ENCODE peak calls at places on chromosome 2, in six cellular contexts. P, K, H, V, M and G are unnamed samples.

GRCh38 chr2:220219371-220219770 is 591.9 kb downstream of the SLC4A3 start:
- DNase-seq in V (no peak), P (no peak), K (no peak), M (no peak), H (no peak), G (no peak)

GRCh38 chr2:30455339-30455738 is 8.3 kb downstream of the LCLAT1 start:
- DNase-seq in M (no peak), H (peak; percentile 26), V (no peak), K (no peak), P (no peak), G (no peak)

GRCh38 chr2:6410265-6410664 is 455.4 kb downstream of the CMPK2 start:
- DNase-seq in K (no peak), M (no peak), H (no peak), P (no peak), V (no peak), G (no peak)

GRCh38 chr2:144547512-144547911 is 27.6 kb upstream of the ZEB2 start:
- DNase-seq in V (no peak), M (no peak), P (no peak), K (no peak), H (no peak), G (no peak)

GRCh38 chr2:65355190-65355831 is 77.1 kb downstream of the SPRED2 start:
- DNase-seq in M (no peak), V (no peak), P (no peak), H (no peak), K (no peak), G (no peak)

GRCh38 chr2:13558368-13558767 is 841.6 kb downstream of the TRIB2 start:
- DNase-seq in V (no peak), M (peak; percentile 7), K (no peak), H (no peak), P (no peak), G (no peak)

GRCh38 chr2:46942143-46942526 is 26.5 kb upstream of the MCFD2 start:
- DNase-seq in K (no peak), V (no peak), M (no peak), H (peak; percentile 38), P (peak; percentile 17), G (no peak)

GRCh38 chr2:153043385-153043784 is 325.0 kb downstream of the ARL6IP6 start:
- DNase-seq in P (no peak), M (no peak), H (no peak), K (no peak), V (no peak), G (no peak)

GRCh38 chr2:101697794-101698418 is 399 bp downstream of the MAP4K4 start:
- DNase-seq in M (no peak), H (no peak), P (peak; percentile 30), V (no peak), K (no peak), G (no peak)

GRCh38 chr2:202588647-202589581 is 45.9 kb upstream of the FAM117B start:
- DNase-seq in V (peak; percentile 41), H (peak; percentile 75), K (peak; percentile 35), M (peak; percentile 89), P (peak; percentile 78), G (peak; percentile 71)

GRCh38 chr2:25845843-25846505 is 32.3 kb downstream of the ASXL2 start:
- DNase-seq in P (no peak), M (no peak), V (no peak), K (no peak), H (no peak), G (no peak)

GRCh38 chr2:172375247-172375646 is 52.1 kb upstream of the ITGA6 start:
- DNase-seq in P (no peak), K (no peak), V (no peak), H (no peak), M (no peak), G (no peak)

GRCh38 chr2:163970058-163970806 is 234.4 kb upstream of the FIGN start:
- DNase-seq in H (no peak), M (no peak), V (no peak), K (no peak), P (no peak), G (no peak)

GRCh38 chr2:74005786-74006185 is 21.1 kb downstream of the TET3 start:
- DNase-seq in M (no peak), H (no peak), K (no peak), P (no peak), V (no peak), G (no peak)

GRCh38 chr2:180660207-180660606 is 320.2 kb upstream of the UBE2E3 start:
- DNase-seq in M (peak; percentile 16), P (no peak), K (no peak), H (no peak), V (no peak), G (no peak)

GRCh38 chr2:237885171-237885930 is 25.9 kb downstream of the RAMP1 start:
- DNase-seq in P (no peak), K (no peak), H (no peak), V (no peak), M (no peak), G (no peak)

GRCh38 chr2:36538345-36538744 is 59.6 kb downstream of the FEZ2 start:
- DNase-seq in M (no peak), K (no peak), V (no peak), P (no peak), H (peak; percentile 57), G (no peak)

GRCh38 chr2:11863103-11863502 is 116.7 kb downstream of the LPIN1 start:
- DNase-seq in K (no peak), V (no peak), M (no peak), P (no peak), H (no peak), G (no peak)

GRCh38 chr2:73291093-73291460 is 2.3 kb downstream of the EGR4 start:
- DNase-seq in M (no peak), P (peak; percentile 76), V (peak; percentile 36), H (peak; percentile 73), K (no peak), G (peak; percentile 81)

GRCh38 chr2:168346725-168347477 is 99.5 kb upstream of the STK39 start:
- DNase-seq in P (peak; percentile 75), M (peak; percentile 62), H (peak; percentile 84), K (peak; percentile 45), V (peak; percentile 33), G (peak; percentile 71)

DNA sequence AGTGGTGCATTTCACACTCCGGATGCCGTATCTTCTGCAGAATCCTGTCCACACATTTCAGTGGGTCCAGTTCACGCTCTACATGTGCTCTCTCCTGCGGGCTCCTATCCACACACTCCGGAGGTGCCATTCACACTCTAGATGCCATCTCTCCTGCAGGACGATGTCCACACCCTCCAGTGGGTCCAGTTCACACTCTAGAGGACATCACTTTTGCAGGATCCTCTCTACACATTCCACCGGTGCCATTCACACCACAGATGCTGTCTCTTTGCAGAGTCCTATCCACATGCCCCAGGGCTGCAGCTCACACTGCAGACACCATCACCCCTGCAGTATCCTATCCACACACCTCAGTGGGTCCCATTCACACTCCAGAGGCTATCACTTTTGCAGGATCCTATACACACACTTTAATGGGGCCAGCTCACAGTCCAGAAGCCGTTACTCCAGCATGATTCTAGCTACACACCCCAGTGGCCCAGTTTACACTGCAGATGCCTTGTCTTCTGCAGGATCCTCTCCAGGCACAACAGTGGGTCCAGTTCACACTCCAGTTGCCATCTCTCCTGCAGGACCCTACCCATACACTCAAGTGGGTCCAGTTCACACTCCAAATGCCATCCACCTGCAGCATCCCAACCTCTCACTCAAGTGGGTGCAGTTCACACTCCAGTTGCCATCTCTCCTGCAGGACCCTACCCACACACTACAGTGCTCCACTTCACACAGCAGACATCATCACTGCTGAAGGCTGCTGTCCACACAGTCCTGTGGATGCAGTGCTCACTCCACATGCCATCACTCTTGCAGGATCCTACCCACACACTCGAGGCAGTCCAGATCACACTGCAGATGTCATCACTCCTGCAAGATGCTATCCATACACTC is 2.1 kb upstream of the PXDN start:
- DNase-seq in K (no peak), M (no peak), H (no peak), V (no peak), P (no peak), G (peak; percentile 3)
- TF ChIP-seq SP1 in K (no peak), M (no peak), H (no peak), V (no peak), P (no peak), G (no peak)

GRCh38 chr2:239608723-239609122 is 207.9 kb upstream of the HDAC4 start:
- DNase-seq in M (no peak), V (no peak), H (no peak), P (no peak), K (no peak), G (no peak)
- TF ChIP-seq SP1 in M (no peak), V (no peak), H (no peak), P (no peak), K (no peak), G (no peak)

DNA sequence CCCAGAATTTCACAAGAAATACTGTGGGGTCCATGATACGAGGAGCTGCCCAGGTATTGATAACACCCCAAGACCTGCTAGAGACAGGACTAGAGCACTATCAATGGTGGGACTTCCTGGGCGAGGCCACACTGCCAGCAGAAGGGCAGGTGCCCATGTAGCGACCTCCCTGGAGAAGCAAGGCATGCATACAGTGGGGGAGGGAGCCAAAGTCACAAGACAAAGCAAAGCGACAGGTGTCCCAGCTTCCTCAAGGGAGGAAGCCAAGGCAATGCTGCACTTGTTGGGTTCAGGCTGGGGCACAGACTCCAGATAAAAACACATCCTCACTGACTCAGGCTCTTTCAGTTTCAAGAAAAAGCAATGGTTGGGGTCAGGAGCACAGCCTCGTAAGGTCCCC is 7.5 kb downstream of the CD207 start:
- DNase-seq in M (no peak), V (no peak), H (no peak), K (no peak), P (no peak), G (no peak)
- TF ChIP-seq SP1 in M (no peak), V (no peak), H (no peak), K (no peak), P (no peak), G (no peak)

GRCh38 chr2:154425999-154426398 is 272.5 kb upstream of the KCNJ3 start:
- DNase-seq in H (no peak), P (no peak), V (no peak), M (no peak), K (no peak), G (no peak)
- TF ChIP-seq SP1 in H (no peak), P (no peak), V (no peak), M (no peak), K (no peak), G (no peak)

GRCh38 chr2:224518806-224519580 is 66.2 kb downstream of the CUL3 start:
- DNase-seq in K (no peak), M (no peak), H (no peak), P (no peak), V (no peak), G (no peak)

GRCh38 chr2:224517963-224518362 is 67.2 kb downstream of the CUL3 start:
- DNase-seq in K (no peak), H (no peak), V (no peak), M (no peak), P (no peak), G (no peak)

GRCh38 chr2:224524657-224525056 is 60.5 kb downstream of the CUL3 start:
- DNase-seq in P (no peak), V (no peak), H (no peak), K (no peak), M (no peak), G (no peak)

GRCh38 chr2:224523626-224524577 is 61.3 kb downstream of the CUL3 start:
- DNase-seq in V (no peak), H (no peak), M (no peak), K (no peak), P (no peak), G (no peak)

GRCh38 chr2:224520064-224520463 is 65.1 kb downstream of the CUL3 start:
- DNase-seq in H (no peak), K (peak; percentile 86), P (no peak), M (peak; percentile 12), V (no peak), G (no peak)
- TF ChIP-seq SP1 in H (no peak), K (peak; percentile 24), P (no peak), M (no peak), V (no peak), G (no peak)

GRCh38 chr2:100483892-100484291 is 13.6 kb downstream of the NMS start:
- DNase-seq in M (no peak), P (no peak), K (no peak), H (no peak), V (no peak), G (no peak)
- TF ChIP-seq SP1 in M (no peak), P (no peak), K (no peak), H (no peak), V (no peak), G (no peak)